ENCODE peak calls at places on chromosomes 16 and 17, in four cellular contexts. K is cardiac fibroblast, L is nephron progenitor cell, S is OCI-LY7. M is an unnamed sample.

GRCh38 chr17:37743875-37744632 is 805 bp downstream of the HNF1B start:
- DNase-seq in L (peak; percentile 57), K (no peak), S (no peak), M (peak; percentile 65)

GRCh38 chr16:2061526-2061925 is 13.7 kb downstream of the TSC2 start:
- DNase-seq in K (no peak), L (no peak), S (no peak), M (no peak)

GRCh38 chr17:55069983-55070529 is 101.5 kb downstream of the STXBP4 start:
- DNase-seq in K (no peak), L (no peak), S (no peak), M (no peak)

GRCh38 chr17:1782171-1782567 is 20.3 kb downstream of the SERPINF1 start:
- DNase-seq in K (no peak), S (no peak), L (no peak), M (no peak)

GRCh38 chr17:31758646-31759045 is 100.4 kb downstream of the COPRS start:
- DNase-seq in L (no peak), S (no peak), K (no peak), M (no peak)

GRCh38 chr16:16008666-16009065 is 59.2 kb downstream of the ABCC1 start:
- DNase-seq in L (no peak), S (peak; percentile 55), K (no peak), M (no peak)

GRCh38 chr17:81368161-81368560 is 27.1 kb upstream of the BAHCC1 start:
- DNase-seq in S (no peak), K (no peak), L (no peak), M (no peak)

GRCh38 chr16:75087040-75087979 is 29.3 kb downstream of the LDHD start:
- DNase-seq in L (no peak), S (no peak), K (peak; percentile 73), M (no peak)

GRCh38 chr17:10314332-10314731 is 58.5 kb downstream of the MYH13 start:
- DNase-seq in K (no peak), L (no peak), S (no peak), M (no peak)

GRCh38 chr17:62652251-62653001 is 25.0 kb downstream of the MRC2 start:
- DNase-seq in S (no peak), L (peak; percentile 61), K (peak; percentile 75), M (peak; percentile 64)

DNA sequence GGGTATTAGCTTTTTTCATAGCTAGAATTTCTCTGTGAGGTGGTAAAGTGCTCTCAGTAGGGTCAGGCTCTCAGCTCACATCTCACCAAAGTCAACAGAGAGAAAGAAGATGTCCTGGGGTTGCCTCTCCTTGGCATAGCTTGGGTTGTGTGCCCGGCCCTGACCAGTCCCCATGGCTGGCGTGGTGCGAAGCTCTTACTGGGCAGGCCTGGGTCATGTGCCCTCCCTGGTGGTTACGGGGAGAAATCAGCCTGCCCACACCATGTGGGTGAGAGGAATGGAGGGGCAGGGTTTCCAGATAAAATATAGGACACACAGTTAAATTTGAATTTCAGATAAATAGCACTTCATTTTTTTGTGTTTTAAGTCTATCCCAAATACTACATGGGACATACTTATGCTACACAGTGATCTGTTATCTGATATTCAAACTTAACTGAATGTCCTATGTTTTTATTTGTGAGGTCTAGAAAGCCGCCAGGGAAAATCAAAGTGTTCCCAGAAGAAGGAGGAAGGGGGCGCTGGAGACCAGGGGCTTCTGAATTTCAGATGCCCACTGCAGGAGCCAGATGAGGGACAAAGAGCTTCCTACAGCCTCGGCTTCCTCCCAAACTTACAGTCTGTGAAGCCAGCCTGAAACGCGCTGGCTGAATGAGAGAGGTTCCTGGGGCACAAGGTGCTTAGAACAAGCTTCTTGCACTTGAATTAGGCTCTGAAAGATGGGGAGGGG is 45.4 kb downstream of the NKD1 start:
- DNase-seq in L (peak; percentile 30), S (no peak), K (no peak), M (peak; percentile 87)
- TF ChIP-seq CTCF in L (peak; percentile 45), S (peak; percentile 50), K (peak; percentile 15), M (peak; percentile 68)

GRCh38 chr16:30429678-30430427 is at the start of gene DCTPP1:
- DNase-seq in S (peak; percentile 100), L (peak; percentile 90), K (peak; percentile 99), M (peak; percentile 100)
- TF ChIP-seq CTCF in S (peak; percentile 96), L (peak; percentile 73), K (peak; percentile 70), M (peak; percentile 95)

DNA sequence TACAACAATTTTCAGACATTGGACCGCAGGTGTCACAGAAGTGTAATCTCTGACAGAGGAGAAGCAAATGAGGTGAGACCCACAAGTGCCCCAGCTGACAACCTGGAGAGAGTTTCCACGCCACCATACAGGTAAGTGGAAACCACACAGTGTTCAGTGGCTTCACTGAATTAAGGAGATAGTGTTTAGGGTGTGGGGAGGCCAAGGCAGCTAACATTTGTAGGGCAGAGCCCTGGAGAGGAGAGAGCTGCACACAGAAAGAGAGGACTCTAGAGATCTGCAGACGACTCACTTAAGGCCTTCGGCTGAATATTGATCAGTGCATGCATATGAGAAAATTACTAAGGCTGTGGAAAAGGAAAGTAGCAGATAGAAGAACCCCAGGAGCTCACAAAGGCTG is 228.9 kb upstream of the TNRC6C start:
- DNase-seq in L (no peak), K (no peak), S (no peak), M (no peak)
- TF ChIP-seq CTCF in L (no peak), K (no peak), S (no peak), M (no peak)

GRCh38 chr16:4696905-4697866 is 3.8 kb downstream of the NUDT16L1 start:
- DNase-seq in K (no peak), L (no peak), S (no peak), M (no peak)

GRCh38 chr16:4693956-4694663 is 748 bp downstream of the NUDT16L1 start:
- DNase-seq in L (peak; percentile 72), K (peak; percentile 36), S (peak; percentile 56), M (peak; percentile 70)

GRCh38 chr16:4694664-4695451 is 1.5 kb downstream of the NUDT16L1 start:
- DNase-seq in L (no peak), S (no peak), K (no peak), M (no peak)

GRCh38 chr16:4696172-4696904 is 3.0 kb downstream of the NUDT16L1 start:
- DNase-seq in S (no peak), L (no peak), K (no peak), M (no peak)

GRCh38 chr16:4695473-4696171 is 2.3 kb downstream of the NUDT16L1 start:
- DNase-seq in L (no peak), K (no peak), S (no peak), M (no peak)
- TF ChIP-seq CTCF in L (no peak), K (no peak), S (peak; percentile 2), M (no peak)

GRCh38 chr16:78060295-78060694 is 37.9 kb downstream of the CLEC3A start:
- DNase-seq in K (no peak), L (no peak), S (no peak), M (no peak)
- TF ChIP-seq CTCF in K (no peak), L (no peak), S (peak; percentile 23), M (peak; percentile 27)

GRCh38 chr17:7947651-7948050 is 15.6 kb downstream of the CNTROB start:
- DNase-seq in L (no peak), S (no peak), K (peak; percentile 23), M (no peak)

GRCh38 chr17:7944321-7944720 is 12.3 kb downstream of the CNTROB start:
- DNase-seq in L (no peak), K (no peak), S (no peak), M (no peak)

GRCh38 chr17:7943291-7943690 is 11.3 kb downstream of the CNTROB start:
- DNase-seq in L (no peak), K (no peak), S (no peak), M (no peak)

GRCh38 chr17:7945651-7946050 is 13.6 kb downstream of the CNTROB start:
- DNase-seq in L (no peak), S (no peak), K (no peak), M (no peak)

GRCh38 chr17:7946441-7946840 is 14.4 kb downstream of the CNTROB start:
- DNase-seq in L (no peak), S (no peak), K (no peak), M (no peak)
- TF ChIP-seq CTCF in L (no peak), S (no peak), K (no peak), M (no peak)

M was measured in GM23338.